ENCODE peak calls at places on chromosome 10, in five cellular contexts. S is activated CD4-positive, alpha-beta T cell treated with anti-CD3 and anti-CD28 coated beads, Interleukin-2, amount 50 U/mL, for 4 hours; L is fibroblast of mammary gland; E is immature natural killer cell; K is H4. J is an unnamed sample.

GRCh38 chr10:47261121-47261520 is 38.9 kb upstream of the GDF10 start:
- DNase-seq in S (peak), L (no peak), K (no peak), E (no peak), J (no peak)

GRCh38 chr10:44476421-44476820 is 91.5 kb upstream of the CXCL12 start:
- DNase-seq in E (no peak), S (no peak), L (no peak), K (no peak), J (no peak)

GRCh38 chr10:118472961-118473675 is 122.3 kb downstream of the PRLHR start:
- DNase-seq in E (no peak), L (peak), K (no peak), S (no peak), J (no peak)

GRCh38 chr10:124632064-124632531 is 112.1 kb downstream of the FAM53B start:
- DNase-seq in E (peak), K (no peak), L (peak), S (peak), J (no peak)

GRCh38 chr10:121900443-121901174 is 27.2 kb downstream of the ATE1 start:
- DNase-seq in K (peak), E (peak), L (peak), S (no peak), J (no peak)

GRCh38 chr10:30233186-30233958 is 115.7 kb downstream of the MTPAP start:
- DNase-seq in K (no peak), S (no peak), E (no peak), L (no peak), J (no peak)

GRCh38 chr10:128077155-128077875 is 48.9 kb downstream of the MKI67 start:
- DNase-seq in K (no peak), S (no peak), L (no peak), E (no peak), J (peak)

GRCh38 chr10:70745555-70745954 is 39.6 kb downstream of the TBATA start:
- DNase-seq in L (no peak), E (no peak), K (no peak), S (no peak), J (no peak)

GRCh38 chr10:71734797-71735196 is 15.2 kb upstream of the C10orf105 start:
- DNase-seq in K (no peak), L (no peak), S (no peak), E (no peak), J (no peak)

GRCh38 chr10:32985781-32986350 is 27.8 kb upstream of the ITGB1 start:
- DNase-seq in E (no peak), K (peak), S (no peak), L (peak), J (no peak)

GRCh38 chr10:20622522-20623270 is 274.4 kb downstream of the NEBL start:
- DNase-seq in S (no peak), E (peak), L (peak), K (peak), J (no peak)

GRCh38 chr10:80274396-80275134 is 14.9 kb downstream of the MAT1A start:
- DNase-seq in L (no peak), K (no peak), E (no peak), S (no peak), J (peak)

GRCh38 chr10:110010076-110011069 is 2.6 kb downstream of the ADD3 start:
- DNase-seq in L (no peak), S (peak), E (peak), K (no peak), J (no peak)

GRCh38 chr10:52563361-52563760 is 209.2 kb downstream of the MBL2 start:
- DNase-seq in K (no peak), L (peak), E (no peak), S (no peak), J (no peak)

GRCh38 chr10:76133597-76134255 is 702.3 kb downstream of the LRMDA start:
- DNase-seq in S (no peak), L (peak), E (no peak), K (no peak), J (no peak)

GRCh38 chr10:3848005-3848767 is 63.2 kb upstream of the KLF6 start:
- DNase-seq in L (peak), K (no peak), S (no peak), E (no peak), J (no peak)

GRCh38 chr10:93579089-93579488 is 12.6 kb downstream of the FFAR4 start:
- DNase-seq in L (no peak), E (no peak), S (no peak), K (no peak), J (no peak)

GRCh38 chr10:128137877-128138276 is 11.7 kb upstream of the MKI67 start:
- DNase-seq in E (no peak), L (no peak), S (no peak), K (no peak), J (no peak)

GRCh38 chr10:43204943-43205671 is 61.8 kb downstream of the RASGEF1A start:
- DNase-seq in L (peak), E (peak), K (peak), S (peak), J (no peak)

GRCh38 chr10:5585517-5586222 is 60.9 kb downstream of the CALML3 start:
- DNase-seq in L (peak), S (no peak), E (no peak), K (no peak), J (no peak)

GRCh38 chr10:110260746-110261477 is 43.8 kb downstream of the SMNDC1 start:
- DNase-seq in S (no peak), L (no peak), E (no peak), K (peak), J (no peak)

GRCh38 chr10:66833023-66833422 is 92.8 kb upstream of the LRRTM3 start:
- DNase-seq in S (no peak), K (no peak), E (no peak), L (no peak), J (no peak)

J was measured in coronary artery.